ENCODE peak calls at places on chromosomes 6 and 20, in four cellular contexts. O is ELR; L is activated CD4-positive, alpha-beta T cell treated with anti-CD3 and anti-CD28 coated beads, Interleukin-2, amount 50 U/mL, for 24 hours; U is naive B cell. R is an unnamed sample.
A peak's percentile ranks its signal among the peaks of the same experiment; 100 is the strongest.

GRCh38 chr6:137013031-137013430 is 31.7 kb downstream of the IL20RA start:
- DNase-seq in O (peak; percentile 45), L (no peak), U (no peak), R (no peak)

GRCh38 chr6:80523531-80523970 is 417.1 kb downstream of the BCKDHB start:
- DNase-seq in O (peak; percentile 26), L (no peak), U (no peak), R (no peak)

GRCh38 chr6:166497087-166497899 is 89.2 kb downstream of the RAMACL start:
- DNase-seq in O (peak; percentile 32), L (no peak), U (no peak), R (no peak)

GRCh38 chr20:61896058-61896961 is 169.4 kb downstream of the TAF4 start:
- DNase-seq in O (peak; percentile 62), L (no peak), U (no peak), R (peak; percentile 19)

GRCh38 chr20:8094415-8094818 is 37.6 kb upstream of the PLCB1 start:
- DNase-seq in O (no peak), L (no peak), U (no peak), R (no peak)

GRCh38 chr6:161169060-161169459 is 104.8 kb downstream of the AGPAT4 start:
- DNase-seq in O (peak; percentile 10), L (no peak), U (no peak), R (no peak)

GRCh38 chr6:113856571-113857564 is at the start of gene MARCKS:
- DNase-seq in O (peak; percentile 92), L (no peak), U (peak; percentile 78), R (peak; percentile 68)

GRCh38 chr6:116111552-116112528 is 11.2 kb downstream of the NT5DC1 start:
- DNase-seq in O (peak; percentile 63), L (no peak), U (no peak), R (no peak)

GRCh38 chr6:100209323-100210137 is 215.5 kb upstream of the MCHR2 start:
- DNase-seq in O (no peak), L (no peak), U (no peak), R (no peak)

GRCh38 chr6:153103256-153103655 is 27.8 kb downstream of the RGS17 start:
- DNase-seq in O (no peak), L (no peak), U (no peak), R (no peak)

GRCh38 chr20:10672579-10673127 is 1.1 kb downstream of the JAG1 start:
- DNase-seq in O (peak; percentile 73), L (no peak), U (peak; percentile 33), R (no peak)

GRCh38 chr20:25177890-25178321 is 17.6 kb upstream of the ENTPD6 start:
- DNase-seq in O (peak; percentile 56), L (no peak), U (no peak), R (no peak)

GRCh38 chr20:8399963-8400362 is 267.9 kb downstream of the PLCB1 start:
- DNase-seq in O (no peak), L (no peak), U (peak; percentile 57), R (no peak)

GRCh38 chr6:34144581-34145160 is 1.2 kb downstream of the GRM4 start:
- DNase-seq in O (no peak), L (no peak), U (no peak), R (no peak)